ENCODE peak calls at places on chromosomes 3 and 15, in five cellular contexts. R is mammary epithelial cell, H is cardiac fibroblast, W is heart left ventricle, X is glutamatergic neuron. S is an unnamed sample.

GRCh38 chr15:92448370-92448769 is 54.7 kb downstream of the ST8SIA2 start:
- DNase-seq in R (no peak), H (no peak), W (no peak), X (no peak), S (no peak)

GRCh38 chr15:41965441-41966413 is 6.6 kb downstream of the EHD4 start:
- DNase-seq in R (peak), H (peak), W (peak), X (no peak), S (no peak)

GRCh38 chr15:63063877-63064409 is 21.4 kb downstream of the TPM1 start:
- DNase-seq in R (no peak), H (no peak), W (no peak), X (no peak), S (no peak)

GRCh38 chr15:99403597-99403996 is 152.3 kb downstream of the LRRC28 start:
- DNase-seq in R (no peak), H (no peak), W (no peak), X (no peak), S (no peak)

GRCh38 chr15:68999091-68999490 is 15.4 kb upstream of the NOX5 start:
- DNase-seq in R (no peak), H (no peak), W (no peak), X (no peak), S (no peak)

GRCh38 chr3:70990190-70990589 is 593.3 kb downstream of the FOXP1 start:
- DNase-seq in R (no peak), H (no peak), W (no peak), X (no peak), S (no peak)

GRCh38 chr3:31377045-31377642 is 155.6 kb upstream of the STT3B start:
- DNase-seq in R (peak), H (peak), W (no peak), X (no peak), S (no peak)

GRCh38 chr3:171187706-171188290 is 161.3 kb upstream of the SLC2A2 start:
- DNase-seq in R (no peak), H (peak), W (no peak), X (no peak), S (no peak)

GRCh38 chr15:29670266-29670665 is 152.0 kb downstream of the TJP1 start:
- DNase-seq in R (no peak), H (peak), W (no peak), X (no peak), S (no peak)

GRCh38 chr15:35852818-35853624 is 307.1 kb upstream of the DPH6 start:
- DNase-seq in R (no peak), H (no peak), W (no peak), X (no peak), S (no peak)

GRCh38 chr15:83200589-83200988 is 7.0 kb downstream of the HDGFL3 start:
- DNase-seq in R (no peak), H (no peak), W (no peak), X (no peak), S (no peak)

GRCh38 chr15:90860942-90861675 is 7.3 kb upstream of the FURIN start:
- DNase-seq in R (no peak), H (no peak), W (no peak), X (no peak), S (no peak)

GRCh38 chr15:48888209-48888608 is 10.3 kb downstream of the EID1 start:
- DNase-seq in R (no peak), H (no peak), W (no peak), X (no peak), S (no peak)

GRCh38 chr15:48889925-48890324 is 12.0 kb downstream of the EID1 start:
- DNase-seq in R (no peak), H (no peak), W (no peak), X (no peak), S (no peak)

GRCh38 chr15:48887144-48887543 is 9.2 kb downstream of the EID1 start:
- DNase-seq in R (peak), H (no peak), W (no peak), X (no peak), S (no peak)

GRCh38 chr15:48890375-48890972 is 12.5 kb downstream of the EID1 start:
- DNase-seq in R (no peak), H (no peak), W (no peak), X (no peak), S (no peak)

DNA sequence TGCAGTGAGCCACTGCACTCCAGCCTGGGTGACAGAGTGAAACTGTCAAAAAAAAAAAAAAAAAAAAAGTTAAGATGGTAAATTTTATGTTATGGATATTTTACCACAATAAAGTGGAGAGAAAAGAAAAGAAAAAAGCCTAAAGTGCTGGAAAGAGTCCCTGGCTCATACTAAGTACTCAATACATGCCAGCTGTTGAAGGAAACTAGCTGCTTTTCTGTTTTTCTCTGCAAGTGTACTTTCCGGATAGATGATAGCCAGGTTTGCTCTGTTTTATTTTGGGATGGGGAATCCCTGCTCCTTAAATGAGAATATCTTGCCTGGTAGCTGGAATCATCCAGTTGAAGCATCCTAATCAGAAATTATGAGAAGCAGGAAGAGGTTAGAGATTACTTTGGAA is 10.9 kb downstream of the EID1 start:
- DNase-seq in R (no peak), H (no peak), W (no peak), X (no peak), S (no peak)
- TF ChIP-seq CTCF in R (no peak), H (no peak), W (no peak), X (no peak), S (no peak)

DNA sequence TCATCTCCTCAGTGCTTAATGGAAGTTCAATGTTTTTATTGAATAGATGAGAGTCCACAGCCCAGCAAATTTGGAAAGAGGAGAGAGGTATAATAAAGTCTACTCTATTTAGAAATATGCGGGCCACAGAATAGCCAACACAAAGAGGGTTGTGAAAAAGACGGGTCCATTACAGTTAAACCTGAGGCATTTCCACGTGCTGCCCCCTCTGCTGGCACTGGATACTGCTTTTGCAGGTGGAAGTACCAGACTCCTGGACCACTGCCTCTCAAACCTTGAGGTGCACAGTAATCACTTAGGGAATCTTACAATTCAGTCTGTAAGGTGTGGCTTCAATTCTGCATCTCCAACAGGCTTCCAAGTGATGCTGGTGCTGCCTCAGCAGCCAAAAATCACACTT is 3.0 kb upstream of the TFDP2 start:
- DNase-seq in R (no peak), H (no peak), W (no peak), X (peak), S (no peak)
- TF ChIP-seq CTCF in R (peak), H (peak), W (no peak), X (peak), S (no peak)

GRCh38 chr3:69116897-69117296 is 5.5 kb downstream of the LMOD3 start:
- DNase-seq in R (peak), H (no peak), W (no peak), X (no peak), S (no peak)

GRCh38 chr3:69118555-69118954 is 3.8 kb downstream of the LMOD3 start:
- DNase-seq in R (no peak), H (no peak), W (no peak), X (no peak), S (no peak)

GRCh38 chr3:69119681-69120080 is 2.7 kb downstream of the LMOD3 start:
- DNase-seq in R (no peak), H (no peak), W (no peak), X (no peak), S (no peak)

GRCh38 chr3:69120879-69121464 is 1.4 kb downstream of the LMOD3 start:
- DNase-seq in R (peak), H (peak), W (peak), X (peak), S (peak)

GRCh38 chr3:69119138-69119537 is 3.3 kb downstream of the LMOD3 start:
- DNase-seq in R (no peak), H (no peak), W (no peak), X (no peak), S (no peak)
- TF ChIP-seq CTCF in R (no peak), H (no peak), W (no peak), X (no peak), S (no peak)

GRCh38 chr3:45832691-45833090 is 9.2 kb downstream of the LZTFL1 start:
- DNase-seq in R (peak), H (peak), W (no peak), X (no peak), S (no peak)
- TF ChIP-seq CTCF in R (peak), H (no peak), W (peak), X (no peak), S (no peak)

DNA sequence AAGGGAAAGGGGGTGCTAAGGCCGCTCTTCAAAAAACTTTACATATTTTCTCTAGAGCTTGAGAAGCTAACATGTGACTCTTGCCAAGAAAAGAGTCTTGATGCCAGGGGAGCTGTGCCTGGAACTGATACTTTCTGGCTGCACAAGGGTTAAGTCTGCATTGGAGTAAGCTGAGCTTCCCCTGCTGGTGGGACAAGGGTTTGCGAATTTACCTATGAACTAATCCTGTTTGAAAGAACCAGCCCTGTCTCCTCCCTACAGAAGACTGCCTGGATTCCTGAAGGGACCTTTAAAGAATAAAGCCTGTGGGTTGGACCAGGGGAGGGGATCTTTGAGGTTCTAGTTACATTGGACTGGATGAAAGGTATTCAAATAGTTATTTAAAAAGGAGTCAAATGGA is 58.3 kb upstream of the EPHA3 start:
- DNase-seq in R (no peak), H (peak), W (no peak), X (no peak), S (no peak)
- TF ChIP-seq CTCF in R (peak), H (peak), W (no peak), X (peak), S (no peak)

DNA sequence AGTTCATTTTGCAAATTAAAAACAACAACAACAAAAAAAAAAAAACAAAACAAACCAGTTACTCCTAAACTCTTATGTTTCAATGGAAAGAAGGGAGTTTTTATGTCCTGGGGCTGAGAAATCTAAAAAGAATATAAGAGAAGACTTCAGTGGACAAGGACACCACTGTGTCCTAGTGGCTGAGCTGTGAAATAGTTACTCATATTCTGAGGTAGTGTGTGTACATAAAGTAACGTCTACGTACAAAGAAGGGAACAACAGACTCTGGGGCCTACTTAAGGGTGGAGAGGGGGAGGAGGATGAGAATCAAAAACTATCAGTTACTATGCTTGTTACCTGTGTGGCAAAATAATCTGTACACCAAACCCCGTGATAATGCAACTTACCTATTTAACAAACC is 6.0 kb upstream of the TP53BP1 start:
- DNase-seq in R (no peak), H (no peak), W (no peak), X (no peak), S (no peak)
- TF ChIP-seq CTCF in R (no peak), H (no peak), W (no peak), X (no peak), S (no peak)

DNA sequence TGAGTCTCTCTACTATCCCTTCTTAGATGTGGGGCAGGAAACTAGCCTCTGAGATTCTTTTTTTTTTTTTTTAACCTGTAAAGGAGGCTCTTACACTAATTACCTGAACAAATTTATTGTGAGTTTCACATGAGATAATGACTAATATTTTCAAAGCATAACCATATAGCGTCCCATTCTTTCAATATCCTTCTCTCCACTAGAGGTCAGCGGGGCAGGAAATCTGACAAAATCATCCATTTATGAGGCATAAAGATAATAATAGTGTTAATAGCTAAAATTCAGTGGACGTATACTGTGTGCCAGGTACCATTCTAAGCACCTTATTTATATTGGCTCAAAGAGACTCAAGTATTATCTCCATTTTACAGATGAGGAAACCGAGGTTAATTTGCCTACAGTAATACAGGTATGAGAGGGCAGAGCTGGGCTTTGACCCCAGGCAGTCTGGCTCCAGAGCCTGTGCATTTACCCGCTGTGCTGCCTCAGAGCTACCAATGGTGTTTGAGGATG is 16.3 kb upstream of the SMAD6 start:
- DNase-seq in R (no peak), H (peak), W (no peak), X (no peak), S (no peak)
- TF ChIP-seq CTCF in R (peak), H (peak), W (no peak), X (peak), S (peak)

DNA sequence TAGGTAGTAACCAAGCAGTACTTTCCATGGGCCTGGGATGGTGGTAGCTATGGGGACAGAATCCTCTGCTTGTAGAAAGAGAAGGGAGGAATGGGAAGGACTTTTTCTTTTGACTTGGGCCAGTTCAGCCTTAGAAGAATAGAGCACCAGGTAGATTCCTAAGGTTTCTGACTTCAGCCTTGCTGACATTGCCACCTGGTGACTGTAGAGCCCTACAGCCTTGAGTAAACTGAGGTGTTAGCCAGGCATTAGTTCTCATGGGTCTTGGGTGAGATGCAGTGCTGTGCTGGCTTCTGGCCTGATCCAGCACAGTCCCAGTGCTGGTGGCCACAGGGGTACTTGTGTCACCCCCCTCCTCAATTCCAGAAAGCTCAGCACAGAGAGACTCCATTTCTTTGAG is 171.1 kb downstream of the ZBBX start:
- DNase-seq in R (no peak), H (no peak), W (no peak), X (no peak), S (no peak)
- TF ChIP-seq CTCF in R (no peak), H (no peak), W (no peak), X (no peak), S (no peak)

DNA sequence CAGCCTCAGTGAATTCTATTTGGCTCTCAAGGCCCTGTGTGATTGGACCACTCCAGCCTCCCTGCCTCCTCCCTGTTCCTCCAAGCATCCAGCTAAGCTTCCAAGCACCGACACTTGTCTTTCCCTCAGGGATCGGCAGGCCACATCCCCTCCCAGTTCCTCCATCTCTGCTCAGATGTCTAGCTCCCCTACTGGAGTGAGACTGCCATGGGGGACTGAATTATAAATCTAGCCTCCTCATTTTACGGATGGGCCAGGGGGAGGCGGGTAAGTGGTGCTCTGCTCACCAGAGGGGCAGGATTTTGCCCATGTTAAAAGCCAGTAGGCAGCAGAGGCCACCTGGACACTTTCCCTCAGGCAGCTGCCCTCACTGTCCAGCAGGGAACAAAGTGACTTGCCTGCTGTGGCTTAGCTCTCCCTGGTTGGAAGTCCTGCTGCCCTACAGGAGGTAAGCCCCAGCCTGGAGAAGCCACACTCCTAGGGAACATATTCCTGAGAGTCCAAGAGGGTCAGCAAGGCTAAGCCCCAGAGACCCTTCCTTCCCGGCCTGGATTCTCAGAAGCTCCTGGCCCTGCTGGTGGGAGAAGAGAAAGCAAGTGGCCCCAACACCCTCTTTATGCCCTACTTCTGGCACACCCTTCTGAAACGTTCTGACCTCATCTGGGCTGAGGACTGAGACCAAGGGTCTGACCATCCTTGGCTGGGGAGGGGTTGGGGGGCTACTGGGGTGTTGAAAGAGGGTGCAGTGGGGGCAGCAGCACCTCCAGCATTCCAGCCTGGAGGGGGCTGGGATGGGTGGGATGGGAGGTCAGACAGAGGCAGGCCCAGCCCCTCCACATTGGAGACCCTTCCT is 9.1 kb upstream of the HHATL start:
- DNase-seq in R (no peak), H (no peak), W (no peak), X (no peak), S (peak)
- TF ChIP-seq CTCF in R (peak), H (no peak), W (no peak), X (no peak), S (no peak)

S was measured in mesothelial cell of epicardium.